ENCODE peak calls at places on chromosome 17, in four cellular contexts. One of them, this sample, is unnamed.

GRCh38 chr17:79042421-79043190 is 18.6 kb downstream of the C1QTNF1 start:
- DNase-seq in stimulated activated CD8-positive, alpha-beta memory T cell treated with anti-CD3 and anti-CD28 coated beads, Interleukin-4, amount 100 ng/mL, for 1 hour: peak
- DNase-seq in cardiac muscle cell: peak
- DNase-seq in B cell: peak
- DNase-seq in this sample: peak

GRCh38 chr17:17096438-17097178 is 54.4 kb downstream of the MPRIP start:
- DNase-seq in stimulated activated CD8-positive, alpha-beta memory T cell treated with anti-CD3 and anti-CD28 coated beads, Interleukin-4, amount 100 ng/mL, for 1 hour: no peak
- DNase-seq in cardiac muscle cell: no peak
- DNase-seq in B cell: no peak
- DNase-seq in this sample: no peak

GRCh38 chr17:34456121-34456520 is 93.1 kb upstream of the CCL1 start:
- DNase-seq in stimulated activated CD8-positive, alpha-beta memory T cell treated with anti-CD3 and anti-CD28 coated beads, Interleukin-4, amount 100 ng/mL, for 1 hour: no peak
- DNase-seq in cardiac muscle cell: no peak
- DNase-seq in B cell: no peak
- DNase-seq in this sample: no peak

GRCh38 chr17:57207396-57207795 is 48.9 kb upstream of the MSI2 start:
- DNase-seq in stimulated activated CD8-positive, alpha-beta memory T cell treated with anti-CD3 and anti-CD28 coated beads, Interleukin-4, amount 100 ng/mL, for 1 hour: no peak
- DNase-seq in cardiac muscle cell: no peak
- DNase-seq in B cell: no peak
- DNase-seq in this sample: no peak

GRCh38 chr17:80619535-80620235 is 75.0 kb downstream of the RPTOR start:
- DNase-seq in stimulated activated CD8-positive, alpha-beta memory T cell treated with anti-CD3 and anti-CD28 coated beads, Interleukin-4, amount 100 ng/mL, for 1 hour: no peak
- DNase-seq in cardiac muscle cell: no peak
- DNase-seq in B cell: no peak
- DNase-seq in this sample: no peak

GRCh38 chr17:7479389-7480192 is at the start of gene ZBTB4:
- DNase-seq in stimulated activated CD8-positive, alpha-beta memory T cell treated with anti-CD3 and anti-CD28 coated beads, Interleukin-4, amount 100 ng/mL, for 1 hour: peak
- DNase-seq in cardiac muscle cell: peak
- DNase-seq in B cell: peak
- DNase-seq in this sample: peak

GRCh38 chr17:38579934-38580333 is 25.8 kb downstream of the SRCIN1 start:
- DNase-seq in stimulated activated CD8-positive, alpha-beta memory T cell treated with anti-CD3 and anti-CD28 coated beads, Interleukin-4, amount 100 ng/mL, for 1 hour: no peak
- DNase-seq in cardiac muscle cell: peak
- DNase-seq in B cell: no peak
- DNase-seq in this sample: no peak

GRCh38 chr17:34726536-34727384 is 147.4 kb downstream of the TMEM132E start:
- DNase-seq in stimulated activated CD8-positive, alpha-beta memory T cell treated with anti-CD3 and anti-CD28 coated beads, Interleukin-4, amount 100 ng/mL, for 1 hour: no peak
- DNase-seq in cardiac muscle cell: no peak
- DNase-seq in B cell: no peak
- DNase-seq in this sample: no peak

This sample was measured in sciatic nerve.